ENCODE peak calls at places on chromosomes 5 and 9, in eight cellular contexts. L is brain pericyte, A is C1 segment of cervical spinal cord, K is AG08396, U is IMR-90, O is HEK293T, E is nephron progenitor cell, C is EL. F is an unnamed sample.

GRCh38 chr5:121870489-121870888 is 18.8 kb downstream of the FTMT start:
- DNase-seq in L (peak), A (no peak), K (no peak), U (peak), O (no peak), E (no peak), C (peak), F (no peak)

GRCh38 chr9:134321957-134322741 is 4.1 kb upstream of the RXRA start:
- DNase-seq in L (no peak), A (no peak), K (no peak), U (no peak), O (no peak), E (no peak), C (no peak), F (no peak)

GRCh38 chr5:118862596-118862995 is 125.8 kb downstream of the DTWD2 start:
- DNase-seq in L (no peak), A (no peak), K (no peak), U (peak), O (no peak), E (no peak), C (peak), F (peak)

GRCh38 chr5:108101105-108101504 is 280.8 kb downstream of the FBXL17 start:
- DNase-seq in L (no peak), A (peak), K (no peak), U (no peak), O (no peak), E (no peak), C (no peak), F (no peak)

GRCh38 chr9:100731038-100731556 is 153.2 kb downstream of the CAVIN4 start:
- DNase-seq in L (no peak), A (no peak), K (no peak), U (no peak), O (no peak), E (no peak), C (no peak), F (no peak)

GRCh38 chr9:98132806-98133631 is 14.0 kb upstream of the TRIM14 start:
- DNase-seq in L (peak), A (no peak), K (no peak), U (no peak), O (no peak), E (no peak), C (no peak), F (no peak)

GRCh38 chr5:32586251-32586642 is 890 bp downstream of the SUB1 start:
- DNase-seq in L (no peak), A (no peak), K (no peak), U (no peak), O (no peak), E (no peak), C (no peak), F (no peak)

GRCh38 chr5:52427615-52428014 is 360.1 kb upstream of the ITGA1 start:
- DNase-seq in L (no peak), A (no peak), K (no peak), U (no peak), O (no peak), E (no peak), C (no peak), F (no peak)

GRCh38 chr9:107751522-107752235 is 262.1 kb upstream of the KLF4 start:
- DNase-seq in L (no peak), A (no peak), K (peak), U (peak), O (no peak), E (no peak), C (peak), F (peak)

GRCh38 chr9:91811024-91811909 is 138.8 kb downstream of the ROR2 start:
- DNase-seq in L (no peak), A (no peak), K (no peak), U (no peak), O (no peak), E (no peak), C (no peak), F (no peak)

GRCh38 chr9:136107155-136107952 is 11.3 kb downstream of the TMEM250 start:
- DNase-seq in L (no peak), A (no peak), K (no peak), U (no peak), O (no peak), E (no peak), C (no peak), F (no peak)

GRCh38 chr9:120610975-120611689 is 31.2 kb upstream of the CDK5RAP2 start:
- DNase-seq in L (no peak), A (no peak), K (no peak), U (no peak), O (no peak), E (no peak), C (no peak), F (no peak)